ENCODE peak calls at places on chromosome 12, in ten cellular contexts. Q is HEK293T, S is HCEC 1CT, J is astrocyte of the spinal cord, C is stomach, B is GM04504, M is uterus, O is myocyte, Y is GM23248, R is fibroblast of lung. X is an unnamed sample.

GRCh38 chr12:99131761-99132199 is 486.7 kb downstream of the APAF1 start:
- DNase-seq in Q (peak), S (no peak), J (peak), C (no peak), B (no peak), M (no peak), O (peak), Y (peak), R (no peak), X (peak)

GRCh38 chr12:128627659-128628058 is 196.1 kb downstream of the SLC15A4 start:
- DNase-seq in Q (no peak), S (no peak), J (no peak), C (no peak), B (no peak), M (no peak), O (no peak), Y (no peak), R (no peak), X (no peak)

GRCh38 chr12:103800252-103800771 is 40.7 kb downstream of the NT5DC3 start:
- DNase-seq in Q (no peak), S (no peak), J (peak), C (peak), B (peak), M (peak), O (peak), Y (peak), R (peak), X (peak)

GRCh38 chr12:45304514-45305178 is 88.8 kb downstream of the ANO6 start:
- DNase-seq in Q (no peak), S (no peak), J (no peak), C (no peak), B (no peak), M (no peak), O (no peak), Y (no peak), R (no peak), X (no peak)

GRCh38 chr12:19139795-19140194 is 10.3 kb downstream of the PLEKHA5 start:
- DNase-seq in Q (no peak), S (no peak), J (no peak), C (no peak), B (no peak), M (no peak), O (no peak), Y (no peak), R (no peak), X (no peak)

GRCh38 chr12:52356762-52357580 is 10.3 kb downstream of the KRT85 start:
- DNase-seq in Q (no peak), S (no peak), J (no peak), C (no peak), B (no peak), M (no peak), O (no peak), Y (no peak), R (no peak), X (no peak)

GRCh38 chr12:112275211-112275610 is 107.0 kb downstream of the HECTD4 start:
- DNase-seq in Q (no peak), S (no peak), J (no peak), C (no peak), B (no peak), M (no peak), O (no peak), Y (no peak), R (peak), X (no peak)

GRCh38 chr12:18864900-18865561 is 127.1 kb downstream of the CAPZA3 start:
- DNase-seq in Q (no peak), S (peak), J (peak), C (no peak), B (peak), M (no peak), O (peak), Y (peak), R (peak), X (peak)

GRCh38 chr12:7162691-7163114 is 26.8 kb upstream of the PEX5 start:
- DNase-seq in Q (peak), S (no peak), J (no peak), C (peak), B (no peak), M (no peak), O (peak), Y (peak), R (no peak), X (no peak)

GRCh38 chr12:60616400-60616799 is 1020.6 kb downstream of the SLC16A7 start:
- DNase-seq in Q (no peak), S (no peak), J (no peak), C (no peak), B (no peak), M (no peak), O (no peak), Y (no peak), R (no peak), X (no peak)

GRCh38 chr12:14384783-14385638 is 19.5 kb downstream of the ATF7IP start:
- DNase-seq in Q (peak), S (peak), J (peak), C (peak), B (peak), M (peak), O (peak), Y (peak), R (peak), X (peak)

GRCh38 chr12:110903511-110903910 is 16.9 kb downstream of the MYL2 start:
- DNase-seq in Q (no peak), S (no peak), J (no peak), C (no peak), B (no peak), M (no peak), O (no peak), Y (no peak), R (no peak), X (no peak)

GRCh38 chr12:69433653-69434052 is 36.5 kb upstream of the FRS2 start:
- DNase-seq in Q (no peak), S (no peak), J (no peak), C (no peak), B (no peak), M (no peak), O (no peak), Y (no peak), R (no peak), X (no peak)

GRCh38 chr12:6635375-6635855 is 344 bp downstream of the LPAR5 start:
- DNase-seq in Q (no peak), S (no peak), J (no peak), C (no peak), B (no peak), M (no peak), O (no peak), Y (peak), R (no peak), X (no peak)

GRCh38 chr12:58204086-58204485 is 262.7 kb downstream of the ATP23 start:
- DNase-seq in Q (no peak), S (no peak), J (peak), C (no peak), B (no peak), M (no peak), O (no peak), Y (peak), R (no peak), X (peak)

X was measured in brain microvascular endothelial cell.